ENCODE peak calls at places on chromosomes 13 and 19, in six cellular contexts. One of them, this sample, is unnamed.

GRCh38 chr13:112732679-112733078 is 42.8 kb downstream of the ATP11A start:
- DNase-seq in left ventricle myocardium inferior: no peak
- DNase-seq in tibial artery: no peak
- DNase-seq in heart left ventricle: no peak
- DNase-seq in AG04450: no peak
- DNase-seq in uterus: no peak
- DNase-seq in this sample: no peak

GRCh38 chr13:109979186-109979585 is 192.8 kb upstream of the IRS2 start:
- DNase-seq in tibial artery: no peak
- DNase-seq in heart left ventricle: no peak
- DNase-seq in uterus: no peak
- DNase-seq in AG04450: no peak
- DNase-seq in left ventricle myocardium inferior: no peak
- DNase-seq in this sample: peak

GRCh38 chr13:100399455-100399854 is 189.1 kb downstream of the GGACT start:
- DNase-seq in uterus: no peak
- DNase-seq in left ventricle myocardium inferior: no peak
- DNase-seq in tibial artery: no peak
- DNase-seq in heart left ventricle: no peak
- DNase-seq in AG04450: no peak
- DNase-seq in this sample: no peak

GRCh38 chr19:32809754-32810153 is 59.8 kb downstream of the SLC7A9 start:
- DNase-seq in tibial artery: no peak
- DNase-seq in uterus: no peak
- DNase-seq in AG04450: no peak
- DNase-seq in heart left ventricle: no peak
- DNase-seq in left ventricle myocardium inferior: no peak
- DNase-seq in this sample: no peak

GRCh38 chr13:113153810-113154748 is 4.4 kb upstream of the PROZ start:
- DNase-seq in AG04450: no peak
- DNase-seq in uterus: peak
- DNase-seq in heart left ventricle: peak
- DNase-seq in left ventricle myocardium inferior: peak
- DNase-seq in tibial artery: peak
- DNase-seq in this sample: peak

GRCh38 chr13:60000986-60001385 is 162.7 kb downstream of the DIAPH3 start:
- DNase-seq in uterus: no peak
- DNase-seq in left ventricle myocardium inferior: no peak
- DNase-seq in AG04450: no peak
- DNase-seq in heart left ventricle: no peak
- DNase-seq in tibial artery: no peak
- DNase-seq in this sample: no peak

GRCh38 chr13:31851201-31851600 is 111.9 kb downstream of the RXFP2 start:
- DNase-seq in left ventricle myocardium inferior: no peak
- DNase-seq in uterus: no peak
- DNase-seq in heart left ventricle: no peak
- DNase-seq in AG04450: no peak
- DNase-seq in tibial artery: no peak
- DNase-seq in this sample: no peak

GRCh38 chr13:67119481-67119883 is 110.7 kb downstream of the PCDH9 start:
- DNase-seq in uterus: no peak
- DNase-seq in heart left ventricle: no peak
- DNase-seq in AG04450: peak
- DNase-seq in tibial artery: no peak
- DNase-seq in left ventricle myocardium inferior: no peak
- DNase-seq in this sample: no peak

GRCh38 chr13:40758811-40759210 is 12.2 kb downstream of the MRPS31 start:
- DNase-seq in heart left ventricle: no peak
- DNase-seq in uterus: no peak
- DNase-seq in AG04450: no peak
- DNase-seq in tibial artery: no peak
- DNase-seq in left ventricle myocardium inferior: no peak
- DNase-seq in this sample: no peak

GRCh38 chr13:28955264-28955966 is 135.3 kb downstream of the MTUS2 start:
- DNase-seq in uterus: no peak
- DNase-seq in AG04450: no peak
- DNase-seq in heart left ventricle: no peak
- DNase-seq in tibial artery: no peak
- DNase-seq in left ventricle myocardium inferior: peak
- DNase-seq in this sample: no peak

GRCh38 chr13:28954810-28955209 is 134.7 kb downstream of the MTUS2 start:
- DNase-seq in uterus: no peak
- DNase-seq in AG04450: no peak
- DNase-seq in left ventricle myocardium inferior: no peak
- DNase-seq in tibial artery: no peak
- DNase-seq in heart left ventricle: no peak
- DNase-seq in this sample: no peak

GRCh38 chr13:28958018-28958417 is 137.9 kb downstream of the MTUS2 start:
- DNase-seq in tibial artery: no peak
- DNase-seq in heart left ventricle: no peak
- DNase-seq in left ventricle myocardium inferior: no peak
- DNase-seq in AG04450: no peak
- DNase-seq in uterus: no peak
- DNase-seq in this sample: no peak

GRCh38 chr13:28953714-28954113 is 133.6 kb downstream of the MTUS2 start:
- DNase-seq in uterus: no peak
- DNase-seq in heart left ventricle: no peak
- DNase-seq in AG04450: no peak
- DNase-seq in left ventricle myocardium inferior: no peak
- DNase-seq in tibial artery: no peak
- DNase-seq in this sample: no peak
- TF ChIP-seq CTCF in uterus: no peak
- TF ChIP-seq CTCF in heart left ventricle: no peak
- TF ChIP-seq CTCF in AG04450: no peak
- TF ChIP-seq CTCF in left ventricle myocardium inferior: no peak
- TF ChIP-seq CTCF in tibial artery: no peak
- TF ChIP-seq CTCF in this sample: no peak

GRCh38 chr19:21602105-21602658 is 96.8 kb downstream of the ZNF429 start:
- DNase-seq in left ventricle myocardium inferior: no peak
- DNase-seq in uterus: no peak
- DNase-seq in AG04450: no peak
- DNase-seq in heart left ventricle: no peak
- DNase-seq in tibial artery: no peak
- DNase-seq in this sample: no peak

GRCh38 chr19:21607453-21607852 is 102.1 kb downstream of the ZNF429 start:
- DNase-seq in heart left ventricle: no peak
- DNase-seq in left ventricle myocardium inferior: no peak
- DNase-seq in AG04450: no peak
- DNase-seq in tibial artery: no peak
- DNase-seq in uterus: no peak
- DNase-seq in this sample: no peak

GRCh38 chr19:21604351-21604926 is 99.0 kb downstream of the ZNF429 start:
- DNase-seq in AG04450: no peak
- DNase-seq in tibial artery: no peak
- DNase-seq in heart left ventricle: no peak
- DNase-seq in uterus: no peak
- DNase-seq in left ventricle myocardium inferior: no peak
- DNase-seq in this sample: no peak

GRCh38 chr19:21603431-21604153 is 98.2 kb downstream of the ZNF429 start:
- DNase-seq in heart left ventricle: no peak
- DNase-seq in left ventricle myocardium inferior: no peak
- DNase-seq in AG04450: no peak
- DNase-seq in tibial artery: no peak
- DNase-seq in uterus: no peak
- DNase-seq in this sample: no peak

DNA sequence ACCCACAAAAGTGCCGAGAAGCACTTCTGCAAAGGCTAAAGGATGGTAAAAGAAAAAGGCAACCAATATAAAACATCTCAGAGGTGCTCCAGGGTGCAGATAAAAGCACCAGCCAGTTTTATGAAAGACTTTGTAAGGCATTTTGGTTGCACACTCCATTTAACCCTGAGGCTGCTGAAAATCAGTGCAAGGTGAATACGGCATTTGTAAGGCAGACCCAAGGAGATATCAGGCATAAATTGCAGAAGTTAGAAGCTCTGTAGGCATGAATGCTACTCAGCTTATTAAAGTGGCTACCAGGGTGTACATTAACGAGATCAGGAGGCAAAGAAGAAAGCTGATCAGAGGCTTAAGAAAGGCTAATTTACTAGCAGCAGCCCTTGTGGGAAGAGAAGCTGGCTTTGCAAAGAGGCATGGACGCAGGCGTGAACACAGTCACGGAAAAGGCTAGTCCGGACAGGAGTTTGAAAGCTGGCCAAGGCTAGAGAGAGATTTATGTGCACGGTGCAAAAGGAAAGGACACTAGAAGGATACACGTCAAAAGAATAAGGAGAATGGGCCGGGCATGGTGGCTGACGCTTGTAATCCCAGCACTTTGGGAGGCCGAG is 99.6 kb downstream of the ZNF429 start:
- DNase-seq in AG04450: no peak
- DNase-seq in left ventricle myocardium inferior: no peak
- DNase-seq in tibial artery: no peak
- DNase-seq in heart left ventricle: no peak
- DNase-seq in uterus: no peak
- DNase-seq in this sample: no peak
- H3K27ac ChIP-seq in AG04450: no peak
- H3K27ac ChIP-seq in left ventricle myocardium inferior: peak
- H3K27ac ChIP-seq in tibial artery: peak
- H3K27ac ChIP-seq in heart left ventricle: peak
- H3K27ac ChIP-seq in uterus: peak
- H3K27ac ChIP-seq in this sample: peak

DNA sequence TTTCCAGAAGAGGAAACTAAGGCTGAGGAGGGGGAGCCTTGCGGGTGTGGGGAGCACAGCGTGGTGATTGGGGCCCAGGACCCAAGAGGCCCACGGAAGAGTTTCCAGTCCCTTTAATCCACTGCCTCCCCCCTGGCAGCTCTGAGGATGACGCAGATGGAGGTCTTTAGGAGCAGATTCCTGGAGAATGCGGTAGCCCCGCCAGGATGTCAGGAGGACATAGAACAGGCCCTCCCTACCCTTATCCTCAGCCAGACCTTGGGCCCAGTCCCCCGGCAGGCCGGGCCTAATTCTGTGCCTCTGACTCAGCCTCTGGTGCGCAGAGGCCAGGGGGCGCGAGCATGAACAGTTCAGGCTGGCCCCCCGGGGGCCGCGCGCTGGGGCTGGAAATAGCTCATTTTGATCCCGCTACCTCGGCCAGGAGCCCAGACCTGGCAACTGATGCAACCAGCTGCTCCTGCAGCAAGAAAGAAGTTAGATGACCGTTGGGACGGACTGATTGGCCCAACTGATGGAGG is 461 bp upstream of the HSPB6 start:
- DNase-seq in tibial artery: peak
- DNase-seq in heart left ventricle: peak
- DNase-seq in uterus: peak
- DNase-seq in left ventricle myocardium inferior: peak
- DNase-seq in AG04450: peak
- DNase-seq in this sample: peak
- H3K4me3 ChIP-seq in tibial artery: peak
- H3K4me3 ChIP-seq in heart left ventricle: peak
- H3K4me3 ChIP-seq in uterus: peak
- H3K4me3 ChIP-seq in left ventricle myocardium inferior: peak
- H3K4me3 ChIP-seq in AG04450: peak
- H3K4me3 ChIP-seq in this sample: peak

GRCh38 chr13:49975826-49976225 is 21.0 kb upstream of the TRIM13 start:
- DNase-seq in heart left ventricle: no peak
- DNase-seq in AG04450: no peak
- DNase-seq in left ventricle myocardium inferior: no peak
- DNase-seq in tibial artery: no peak
- DNase-seq in uterus: no peak
- DNase-seq in this sample: no peak

GRCh38 chr13:49980266-49980665 is 16.6 kb upstream of the TRIM13 start:
- DNase-seq in AG04450: no peak
- DNase-seq in uterus: no peak
- DNase-seq in heart left ventricle: no peak
- DNase-seq in left ventricle myocardium inferior: no peak
- DNase-seq in tibial artery: no peak
- DNase-seq in this sample: no peak

GRCh38 chr13:49972709-49973108 is 24.1 kb upstream of the TRIM13 start:
- DNase-seq in tibial artery: no peak
- DNase-seq in AG04450: no peak
- DNase-seq in left ventricle myocardium inferior: no peak
- DNase-seq in heart left ventricle: no peak
- DNase-seq in uterus: no peak
- DNase-seq in this sample: no peak

GRCh38 chr13:49976314-49977258 is 20.3 kb upstream of the TRIM13 start:
- DNase-seq in uterus: peak
- DNase-seq in left ventricle myocardium inferior: peak
- DNase-seq in AG04450: peak
- DNase-seq in heart left ventricle: peak
- DNase-seq in tibial artery: peak
- DNase-seq in this sample: no peak

GRCh38 chr13:49977992-49978391 is 18.9 kb upstream of the TRIM13 start:
- DNase-seq in uterus: no peak
- DNase-seq in left ventricle myocardium inferior: no peak
- DNase-seq in AG04450: no peak
- DNase-seq in heart left ventricle: no peak
- DNase-seq in tibial artery: no peak
- DNase-seq in this sample: no peak
- TF ChIP-seq CTCF in uterus: no peak
- TF ChIP-seq CTCF in left ventricle myocardium inferior: no peak
- TF ChIP-seq CTCF in AG04450: no peak
- TF ChIP-seq CTCF in heart left ventricle: no peak
- TF ChIP-seq CTCF in tibial artery: no peak
- TF ChIP-seq CTCF in this sample: no peak

GRCh38 chr19:17124025-17124424 is 48.4 kb downstream of the MYO9B start:
- DNase-seq in uterus: no peak
- DNase-seq in heart left ventricle: no peak
- DNase-seq in tibial artery: no peak
- DNase-seq in left ventricle myocardium inferior: no peak
- DNase-seq in AG04450: no peak
- DNase-seq in this sample: no peak

GRCh38 chr19:17123041-17123440 is 47.5 kb downstream of the MYO9B start:
- DNase-seq in left ventricle myocardium inferior: no peak
- DNase-seq in AG04450: no peak
- DNase-seq in uterus: no peak
- DNase-seq in heart left ventricle: no peak
- DNase-seq in tibial artery: no peak
- DNase-seq in this sample: no peak

GRCh38 chr19:17127671-17128070 is 52.1 kb downstream of the MYO9B start:
- DNase-seq in tibial artery: no peak
- DNase-seq in left ventricle myocardium inferior: no peak
- DNase-seq in AG04450: no peak
- DNase-seq in heart left ventricle: no peak
- DNase-seq in uterus: no peak
- DNase-seq in this sample: no peak

GRCh38 chr19:17125728-17126677 is 50.4 kb downstream of the MYO9B start:
- DNase-seq in tibial artery: peak
- DNase-seq in left ventricle myocardium inferior: peak
- DNase-seq in AG04450: no peak
- DNase-seq in heart left ventricle: peak
- DNase-seq in uterus: peak
- DNase-seq in this sample: peak

DNA sequence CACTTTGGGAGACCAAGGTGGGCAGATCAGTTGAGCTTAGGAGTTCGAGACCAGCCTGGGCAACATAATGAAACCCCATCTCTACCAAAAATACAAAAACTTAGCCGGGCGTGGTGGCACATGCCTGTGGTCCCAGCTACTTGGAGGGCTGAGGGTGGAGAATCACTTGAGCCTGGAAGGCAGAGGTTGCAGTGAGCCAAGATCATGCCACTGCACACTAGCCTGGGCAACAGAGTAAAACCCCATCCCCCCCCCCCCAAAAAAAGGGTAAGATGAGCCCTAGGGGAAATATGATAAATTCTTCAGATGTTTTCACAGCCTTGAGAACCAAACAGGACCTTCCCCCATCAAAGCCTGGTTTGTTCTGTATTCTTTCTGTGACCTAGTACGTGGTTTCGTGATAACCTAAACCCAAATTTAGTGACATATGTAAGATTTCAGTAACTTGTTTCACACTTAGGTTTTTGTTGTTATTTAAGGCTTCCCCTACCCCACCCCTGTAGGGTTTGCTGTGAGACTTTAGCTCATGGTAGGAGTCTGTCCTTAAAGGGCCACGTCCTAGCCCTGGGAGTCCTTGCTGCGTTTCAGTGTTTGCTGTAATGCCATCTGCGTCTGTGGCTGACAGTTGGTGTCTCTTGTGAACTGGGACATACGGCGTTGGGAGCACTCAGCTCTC is 49.6 kb downstream of the MYO9B start:
- DNase-seq in left ventricle myocardium inferior: no peak
- DNase-seq in heart left ventricle: no peak
- DNase-seq in tibial artery: no peak
- DNase-seq in AG04450: no peak
- DNase-seq in uterus: no peak
- DNase-seq in this sample: no peak
- H3K27ac ChIP-seq in left ventricle myocardium inferior: peak
- H3K27ac ChIP-seq in heart left ventricle: peak
- H3K27ac ChIP-seq in tibial artery: peak
- H3K27ac ChIP-seq in AG04450: no peak
- H3K27ac ChIP-seq in uterus: peak
- H3K27ac ChIP-seq in this sample: peak

This sample was measured in coronary artery.